ENCODE peak calls at places on chromosomes 4 and X, in six cellular contexts. C, H, W, X, M and B are unnamed samples.

GRCh38 chrX:119465555-119465954 is 2.7 kb upstream of the SLC25A5 start:
- DNase-seq in C (no peak), M (no peak), H (no peak), W (no peak), X (no peak), B (no peak)

GRCh38 chr4:69831646-69832325 is 28.2 kb downstream of the SULT1E1 start:
- DNase-seq in W (peak), X (peak), C (peak), H (no peak), M (no peak), B (no peak)

GRCh38 chr4:92451792-92452191 is 148.0 kb downstream of the GRID2 start:
- DNase-seq in X (no peak), H (no peak), M (no peak), C (no peak), W (no peak), B (no peak)

GRCh38 chr4:128635939-128636551 is 173.5 kb upstream of the JADE1 start:
- DNase-seq in M (no peak), X (no peak), W (no peak), C (no peak), H (no peak), B (no peak)

GRCh38 chrX:39012561-39013209 is 211.4 kb downstream of the MID1IP1 start:
- DNase-seq in H (peak), C (no peak), W (no peak), M (no peak), X (no peak), B (no peak)

GRCh38 chrX:6227445-6227820 is 1.2 kb downstream of the NLGN4X start:
- DNase-seq in C (no peak), W (no peak), X (no peak), H (no peak), M (no peak), B (no peak)

GRCh38 chr4:77681792-77682191 is 76.2 kb downstream of the CXCL13 start:
- DNase-seq in C (no peak), W (no peak), M (no peak), H (no peak), X (no peak), B (no peak)

GRCh38 chr4:58061967-58062366 is 951.8 kb upstream of the IGFBP7 start:
- DNase-seq in X (no peak), H (no peak), C (no peak), W (no peak), M (no peak), B (no peak)

GRCh38 chrX:144494069-144494468 is 610.2 kb downstream of the UBE2NL start:
- DNase-seq in C (no peak), H (no peak), M (no peak), W (no peak), X (no peak), B (no peak)

GRCh38 chr4:13989496-13989895 is 362.0 kb upstream of the BOD1L1 start:
- DNase-seq in M (no peak), H (peak), X (no peak), C (no peak), W (no peak), B (no peak)

GRCh38 chr4:134773497-134774000 is 572.0 kb upstream of the PABPC4L start:
- DNase-seq in H (no peak), C (no peak), M (no peak), X (no peak), W (no peak), B (no peak)

GRCh38 chr4:87525636-87526035 is 3.5 kb downstream of the SPARCL1 start:
- DNase-seq in M (no peak), W (no peak), C (no peak), X (no peak), H (peak), B (no peak)

GRCh38 chrX:2351999-2352995 is 148.5 kb downstream of the DHRSX start:
- DNase-seq in X (no peak), W (no peak), M (peak), C (no peak), H (peak), B (peak)

GRCh38 chrX:107716045-107716684 is 59.4 kb downstream of the TSC22D3 start:
- DNase-seq in W (peak), H (peak), M (no peak), X (peak), C (peak), B (peak)

GRCh38 chr4:77044458-77045124 is 31.2 kb downstream of the CCNI start:
- DNase-seq in H (peak), C (no peak), W (peak), M (no peak), X (peak), B (peak)

GRCh38 chrX:48864210-48864609 is 28.8 kb upstream of the PCSK1N start:
- DNase-seq in M (peak), C (no peak), X (no peak), H (peak), W (no peak), B (peak)

GRCh38 chrX:2548731-2549423 is 48.1 kb upstream of the DHRSX start:
- DNase-seq in H (peak), X (no peak), W (no peak), C (no peak), M (no peak), B (no peak)

GRCh38 chr4:5708171-5708828 is at the start of gene EVC2:
- DNase-seq in M (no peak), W (no peak), X (peak), C (peak), H (peak), B (peak)

DNA sequence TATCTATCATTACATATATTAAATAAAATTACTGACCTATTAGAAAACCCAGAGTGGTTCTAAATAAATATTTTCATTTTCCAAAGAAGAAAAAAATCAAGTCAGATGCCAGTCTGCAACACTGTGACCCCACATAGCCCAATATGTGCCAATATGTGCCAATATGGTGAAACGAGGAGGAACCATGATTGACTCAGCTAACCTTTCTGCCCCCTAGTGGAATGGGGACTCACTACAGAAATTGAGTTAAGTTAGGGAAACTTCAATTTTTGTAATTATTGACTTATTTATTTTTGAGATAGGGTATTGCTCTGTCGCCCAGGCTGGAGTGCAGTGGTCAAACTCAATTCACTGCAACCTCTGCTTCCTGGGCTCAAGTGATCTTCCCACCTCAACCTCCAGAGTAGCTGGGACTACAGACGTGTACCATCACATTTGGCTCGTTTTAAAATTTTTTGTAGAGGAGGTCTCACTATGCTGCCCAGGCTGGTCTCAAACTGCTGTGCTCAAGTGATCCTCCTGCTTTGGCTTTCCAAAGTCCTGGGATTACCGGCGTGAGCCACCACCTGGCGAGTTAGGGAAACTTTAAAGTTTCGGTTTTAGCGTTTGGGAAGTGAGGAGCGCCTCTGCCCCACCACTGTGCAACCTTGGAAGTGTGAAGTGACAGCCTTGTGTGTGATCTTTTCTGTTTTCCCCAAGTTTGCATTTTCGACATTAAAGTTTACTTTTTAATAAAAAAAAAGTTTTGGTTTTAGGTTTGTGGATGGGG is 116.8 kb upstream of the SHISA3 start:
- DNase-seq in W (peak), C (no peak), X (peak), M (no peak), H (peak), B (peak)
- TF ChIP-seq CTCF in W (peak), C (peak), X (peak), M (peak), H (peak), B (peak)

GRCh38 chr4:145423017-145423708 is 58.5 kb upstream of the SMAD1 start:
- DNase-seq in C (no peak), W (no peak), H (no peak), X (no peak), M (no peak), B (no peak)

GRCh38 chr4:145420595-145421214 is 60.9 kb upstream of the SMAD1 start:
- DNase-seq in W (no peak), H (peak), X (no peak), M (no peak), C (no peak), B (no peak)

GRCh38 chr4:145418739-145419138 is 62.9 kb upstream of the SMAD1 start:
- DNase-seq in W (no peak), C (no peak), X (no peak), M (no peak), H (no peak), B (no peak)

GRCh38 chr4:145414224-145414623 is 67.4 kb upstream of the SMAD1 start:
- DNase-seq in H (no peak), M (no peak), W (no peak), C (no peak), X (no peak), B (no peak)

DNA sequence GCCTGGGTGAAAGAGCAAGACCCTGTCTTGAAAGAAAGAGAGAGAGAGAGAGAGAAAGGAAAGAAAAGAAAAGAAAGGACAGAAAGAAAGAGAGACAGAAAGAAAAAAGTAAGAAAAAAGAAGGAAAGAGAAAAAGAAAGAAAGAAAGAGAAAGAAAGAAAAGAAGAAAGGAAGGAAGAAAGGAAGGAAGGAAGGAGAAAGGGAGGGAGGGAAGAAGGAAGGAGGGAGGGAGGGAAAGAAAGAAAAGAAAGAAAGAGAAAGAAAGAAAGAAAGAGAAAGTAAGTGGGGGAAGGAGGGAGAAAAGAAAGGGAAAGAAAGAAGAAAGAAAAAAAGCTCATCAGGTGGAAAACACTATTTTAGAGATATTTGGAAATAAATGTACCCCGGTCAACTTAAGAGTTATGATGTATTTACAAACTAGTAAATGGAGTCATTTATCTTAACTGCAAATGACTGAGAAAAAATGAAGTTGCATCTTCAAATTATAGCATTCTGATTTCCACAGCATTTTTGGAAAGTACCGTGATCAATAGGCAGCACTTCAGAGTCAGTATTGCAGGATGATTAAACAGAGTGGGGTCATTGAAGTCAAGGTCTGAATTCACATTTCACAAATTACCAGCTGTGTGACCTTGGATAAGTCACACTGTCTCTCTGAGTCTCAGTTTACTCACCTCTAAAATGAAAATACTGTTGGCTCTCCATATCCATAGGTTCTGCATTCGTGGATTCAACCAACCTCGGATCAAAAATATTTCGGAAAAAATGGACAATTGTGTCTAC is 64.1 kb upstream of the SMAD1 start:
- DNase-seq in X (no peak), M (no peak), C (no peak), W (no peak), H (no peak), B (no peak)
- TF ChIP-seq CTCF in X (no peak), M (no peak), C (no peak), W (no peak), H (no peak), B (no peak)

GRCh38 chr4:105895324-105895608 is at the start of gene NPNT:
- DNase-seq in M (no peak), X (peak), C (peak), H (no peak), W (peak), B (no peak)

GRCh38 chr4:105896984-105897760 is 1.9 kb downstream of the NPNT start:
- DNase-seq in C (no peak), M (no peak), H (no peak), X (peak), W (no peak), B (no peak)

GRCh38 chr4:105896461-105896939 is 1.2 kb downstream of the NPNT start:
- DNase-seq in X (peak), W (peak), H (no peak), M (no peak), C (no peak), B (no peak)

GRCh38 chr4:105894570-105895323 is 524 bp upstream of the NPNT start:
- DNase-seq in H (no peak), C (peak), W (peak), M (no peak), X (peak), B (no peak)

DNA sequence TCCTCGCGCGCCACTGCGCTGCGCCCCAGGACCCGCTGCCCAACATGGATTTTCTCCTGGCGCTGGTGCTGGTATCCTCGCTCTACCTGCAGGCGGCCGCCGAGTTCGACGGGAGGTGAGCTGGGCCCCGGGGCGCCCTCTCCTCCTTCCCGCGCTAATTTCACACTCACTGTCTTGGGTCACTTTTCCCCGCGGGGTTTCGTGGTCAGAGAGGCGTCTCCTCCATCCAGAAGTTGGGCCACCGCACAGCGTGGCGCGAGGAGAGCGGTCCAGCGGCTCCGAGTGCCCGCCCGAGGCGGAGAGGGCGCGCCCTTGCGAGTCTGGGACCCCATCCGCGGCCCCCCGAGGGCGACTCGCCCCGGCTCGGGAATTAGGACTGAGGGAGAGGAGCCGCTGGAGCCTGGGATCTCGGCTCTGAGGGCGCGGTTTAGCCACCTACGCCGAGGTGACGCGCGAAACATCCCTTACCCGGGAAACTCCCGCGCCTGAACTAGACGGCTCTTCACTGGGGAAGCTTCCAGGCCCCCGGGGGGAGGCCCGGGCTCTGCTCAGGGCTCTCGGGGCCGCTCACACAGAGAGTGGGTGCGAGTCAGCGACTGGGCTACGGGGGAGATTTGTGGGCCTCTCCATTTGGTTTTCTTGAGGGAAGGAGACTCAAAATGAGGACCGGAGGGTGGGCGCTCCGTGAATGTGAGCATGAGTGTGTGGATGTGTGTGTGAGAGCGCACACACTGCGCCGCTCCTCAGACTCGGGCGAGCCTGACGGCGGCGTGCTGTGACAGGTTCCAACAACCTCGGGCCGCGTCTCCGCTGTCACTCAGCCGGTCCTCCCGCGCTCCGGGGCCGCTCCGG is 564 bp downstream of the NPNT start:
- DNase-seq in C (peak), X (peak), W (peak), M (no peak), H (no peak), B (no peak)
- TF ChIP-seq CTCF in C (peak), X (no peak), W (no peak), M (no peak), H (no peak), B (no peak)

GRCh38 chr4:79856196-79856595 is 216.8 kb downstream of the ANTXR2 start:
- DNase-seq in M (no peak), W (no peak), C (no peak), X (no peak), H (no peak), B (no peak)

GRCh38 chr4:79855081-79855480 is 217.9 kb downstream of the ANTXR2 start:
- DNase-seq in W (no peak), X (no peak), M (peak), H (peak), C (no peak), B (no peak)

GRCh38 chr4:79852305-79852730 is 220.7 kb downstream of the ANTXR2 start:
- DNase-seq in H (peak), W (no peak), X (no peak), M (peak), C (peak), B (peak)

GRCh38 chr4:79848329-79848728 is 224.7 kb downstream of the ANTXR2 start:
- DNase-seq in C (no peak), M (no peak), H (no peak), X (no peak), W (no peak), B (no peak)

GRCh38 chr4:79851625-79852304 is 221.3 kb downstream of the ANTXR2 start:
- DNase-seq in C (no peak), W (no peak), M (no peak), H (peak), X (no peak), B (peak)
- TF ChIP-seq CTCF in C (no peak), W (no peak), M (no peak), H (no peak), X (no peak), B (no peak)

DNA sequence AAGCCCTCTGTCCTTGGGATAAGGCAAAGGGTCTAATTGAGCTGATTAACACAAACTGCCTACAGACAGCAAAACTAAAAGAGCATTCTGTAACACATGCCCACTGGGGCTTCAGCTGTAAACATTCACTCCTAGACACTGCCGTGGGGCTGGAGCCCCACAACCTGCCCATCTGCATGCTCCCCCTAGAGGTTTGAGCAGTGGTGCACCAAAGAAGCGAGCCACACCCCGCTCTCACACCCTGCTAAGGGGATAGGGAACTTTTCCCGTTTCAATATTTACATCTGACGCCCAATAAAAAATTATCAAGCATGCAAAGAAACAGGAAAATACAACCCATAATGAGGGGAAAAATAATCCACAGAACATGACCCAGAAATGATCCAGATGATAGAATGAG is 46.9 kb upstream of the HSD17B10 start:
- DNase-seq in W (no peak), H (no peak), C (no peak), X (no peak), M (no peak), B (no peak)
- TF ChIP-seq CTCF in W (no peak), H (peak), C (no peak), X (no peak), M (peak), B (peak)

GRCh38 chr4:931960-932712 is at the start of the genes GAK and TMEM175:
- DNase-seq in X (peak), H (peak), C (peak), M (peak), W (peak), B (peak)
- TF ChIP-seq CTCF in X (no peak), H (no peak), C (no peak), M (no peak), W (peak), B (no peak)

GRCh38 chr4:74536557-74536956 is 91.6 kb downstream of the AREG start:
- DNase-seq in C (no peak), H (peak), W (no peak), M (no peak), X (no peak), B (peak)
- TF ChIP-seq CTCF in C (no peak), H (peak), W (no peak), M (peak), X (no peak), B (peak)

GRCh38 chrX:10259716-10260115 is 102.9 kb downstream of the CLCN4 start:
- DNase-seq in W (no peak), H (peak), C (no peak), M (peak), X (no peak), B (no peak)

DNA sequence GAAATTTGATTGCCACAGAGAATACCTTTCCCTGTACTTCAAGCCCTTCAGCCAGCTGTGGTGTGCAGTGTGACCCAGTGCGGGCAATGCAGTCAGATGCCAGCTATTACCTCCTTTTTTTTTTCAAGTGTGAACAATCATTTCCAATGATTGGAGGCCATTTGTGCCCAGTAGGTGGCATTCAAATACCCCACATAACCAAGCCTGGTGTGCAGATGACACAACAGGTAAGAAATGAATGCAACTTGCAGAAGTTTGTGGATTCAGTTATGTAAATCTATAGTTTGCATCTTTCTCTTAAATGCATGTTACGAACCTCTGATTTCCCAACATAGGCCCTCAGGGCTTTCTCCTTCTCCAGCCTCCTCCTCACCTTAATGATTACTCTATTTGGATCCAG is 98.0 kb downstream of the CLCN4 start:
- DNase-seq in W (no peak), M (no peak), H (peak), C (no peak), X (no peak), B (peak)
- TF ChIP-seq CTCF in W (no peak), M (peak), H (peak), C (peak), X (no peak), B (no peak)

DNA sequence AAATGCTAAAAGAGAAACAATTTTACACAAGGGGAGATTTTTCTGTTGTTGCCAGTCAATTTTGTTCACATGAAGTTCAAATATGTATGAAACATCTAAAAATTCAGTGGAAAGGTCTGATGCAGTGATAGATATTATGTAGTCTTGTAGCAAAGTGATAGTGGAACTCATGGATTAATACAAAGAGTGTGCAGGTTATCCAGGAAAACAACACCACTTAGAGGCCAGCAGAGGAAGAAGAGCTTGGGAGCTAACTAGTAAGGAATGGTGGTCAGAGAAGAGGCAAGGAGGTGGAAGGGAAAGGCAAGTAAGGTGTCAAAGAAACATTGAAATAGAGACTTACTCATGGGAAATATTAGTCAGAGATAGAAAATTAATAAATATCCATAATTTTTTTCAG is 395.6 kb downstream of the MAPK10 start:
- DNase-seq in X (no peak), M (no peak), C (no peak), W (no peak), H (peak), B (peak)
- TF ChIP-seq CTCF in X (no peak), M (peak), C (peak), W (no peak), H (peak), B (no peak)